ENCODE peak calls at places on chromosome 15, in eight cellular contexts. F, P, C, G, M, D, B and L are unnamed samples.

GRCh38 chr15:44713006-44713966 is 2.0 kb downstream of the B2M start:
- DNase-seq in C (no peak), G (peak; percentile 74), P (no peak), B (peak; percentile 46), F (no peak), D (peak; percentile 57), M (no peak), L (no peak)

GRCh38 chr15:40821195-40821594 is 7.3 kb downstream of the PPP1R14D start:
- DNase-seq in C (no peak), G (no peak), P (no peak), B (no peak), M (no peak), F (no peak), D (no peak), L (no peak)

GRCh38 chr15:75051161-75051560 is 27.8 kb downstream of the PPCDC start:
- DNase-seq in M (peak; percentile 58), B (no peak), P (no peak), D (no peak), F (no peak), G (no peak), C (no peak), L (no peak)

GRCh38 chr15:101384276-101384675 is 89.2 kb upstream of the SNRPA1 start:
- DNase-seq in D (no peak), M (no peak), G (no peak), F (no peak), P (no peak), B (no peak), C (no peak), L (no peak)

GRCh38 chr15:83545803-83546534 is 98.8 kb downstream of the SH3GL3 start:
- DNase-seq in G (no peak), D (no peak), M (no peak), C (no peak), F (no peak), P (no peak), B (no peak), L (no peak)

GRCh38 chr15:74180689-74181602 is 7.4 kb downstream of the ISLR start:
- DNase-seq in P (no peak), B (no peak), G (no peak), F (no peak), D (no peak), M (no peak), C (no peak), L (no peak)

GRCh38 chr15:100115711-100116090 is 226.1 kb downstream of the ADAMTS17 start:
- DNase-seq in G (no peak), P (no peak), B (no peak), M (no peak), C (no peak), F (no peak), D (no peak), L (no peak)

GRCh38 chr15:89399390-89400120 is 64.9 kb upstream of the POLG start:
- DNase-seq in P (no peak), D (peak; percentile 60), C (no peak), B (no peak), F (no peak), G (peak; percentile 79), M (no peak), L (no peak)

GRCh38 chr15:68739390-68740075 is 81.2 kb downstream of the ANP32A start:
- DNase-seq in G (no peak), B (no peak), C (no peak), D (no peak), F (no peak), M (no peak), P (no peak), L (no peak)

GRCh38 chr15:36401586-36401966 is 177.8 kb upstream of the CDIN1 start:
- DNase-seq in B (no peak), G (no peak), F (no peak), M (no peak), D (peak; percentile 54), P (no peak), C (no peak), L (no peak)

GRCh38 chr15:63366451-63366850 is 15.2 kb downstream of the CA12 start:
- DNase-seq in F (no peak), D (no peak), C (no peak), B (no peak), G (no peak), P (no peak), M (no peak), L (no peak)

GRCh38 chr15:25989327-25989726 is 126.2 kb upstream of the ATP10A start:
- DNase-seq in M (no peak), P (no peak), C (no peak), G (no peak), D (no peak), B (no peak), F (no peak), L (no peak)

GRCh38 chr15:96412045-96412918 is 81.8 kb downstream of the NR2F2 start:
- DNase-seq in D (no peak), M (no peak), F (no peak), C (no peak), P (no peak), G (no peak), B (no peak), L (no peak)

GRCh38 chr15:40291088-40291574 is 8.3 kb upstream of the ANKRD63 start:
- DNase-seq in P (no peak), M (no peak), D (peak; percentile 66), F (no peak), G (no peak), C (no peak), B (peak; percentile 47), L (no peak)

GRCh38 chr15:62999923-63000484 is 42.5 kb upstream of the TPM1 start:
- DNase-seq in F (no peak), M (no peak), C (no peak), D (no peak), B (no peak), G (no peak), P (no peak), L (no peak)

GRCh38 chr15:45134682-45135604 is 5.1 kb downstream of the DUOX1 start:
- DNase-seq in B (no peak), D (no peak), M (no peak), F (no peak), P (no peak), C (no peak), G (peak; percentile 69), L (no peak)

GRCh38 chr15:31437686-31438085 is 111.1 kb downstream of the KLF13 start:
- DNase-seq in C (no peak), D (no peak), B (no peak), M (no peak), P (no peak), G (peak; percentile 78), F (peak; percentile 17), L (peak; percentile 79)

GRCh38 chr15:87672309-87672897 is 584.1 kb downstream of the NTRK3 start:
- DNase-seq in F (no peak), P (peak; percentile 18), B (no peak), M (no peak), D (peak; percentile 49), C (no peak), G (no peak), L (no peak)

GRCh38 chr15:75107905-75108838 is 84.8 kb downstream of the PPCDC start:
- DNase-seq in M (no peak), D (peak; percentile 67), F (peak; percentile 34), P (no peak), G (peak; percentile 88), B (peak; percentile 89), C (no peak), L (peak; percentile 85)

GRCh38 chr15:101600024-101600423 is 52.2 kb downstream of the TM2D3 start:
- DNase-seq in G (no peak), C (no peak), P (no peak), B (no peak), D (no peak), M (no peak), F (no peak), L (no peak)

GRCh38 chr15:25793354-25794050 is 69.6 kb downstream of the ATP10A start:
- DNase-seq in F (no peak), D (no peak), B (no peak), M (no peak), P (no peak), G (no peak), C (no peak), L (no peak)

GRCh38 chr15:95937128-95937528 is 393.4 kb upstream of the NR2F2 start:
- DNase-seq in B (no peak), M (no peak), G (no peak), P (no peak), F (no peak), D (no peak), C (no peak), L (no peak)

GRCh38 chr15:55846108-55846707 is 103.3 kb upstream of the PRTG start:
- DNase-seq in M (peak; percentile 41), B (peak; percentile 78), C (peak; percentile 56), P (peak; percentile 66), F (no peak), D (peak; percentile 79), G (peak; percentile 90), L (peak; percentile 35)

GRCh38 chr15:80989110-80989517 is 505 bp downstream of the MESD start:
- DNase-seq in D (peak; percentile 37), B (no peak), G (no peak), P (no peak), M (no peak), F (no peak), C (no peak), L (no peak)

GRCh38 chr15:23644829-23645228 is 2.8 kb downstream of the MAGEL2 start:
- DNase-seq in C (no peak), B (no peak), G (no peak), P (no peak), F (no peak), D (no peak), M (no peak), L (no peak)